ENCODE peak calls at places on chromosomes 1 and 21, in four cellular contexts. One of them, this sample, is unnamed.

GRCh38 chr1:200048244-200048643 is 20.7 kb downstream of the NR5A2 start:
- DNase-seq in IMR-90: no peak
- DNase-seq in GM12878: no peak
- DNase-seq in A549: no peak
- DNase-seq in this sample: peak

GRCh38 chr1:62905309-62905708 is 121.4 kb downstream of the ATG4C start:
- DNase-seq in IMR-90: no peak
- DNase-seq in GM12878: no peak
- DNase-seq in A549: no peak
- DNase-seq in this sample: no peak

GRCh38 chr1:15540201-15540600 is 13.6 kb downstream of the DNAJC16 start:
- DNase-seq in IMR-90: peak
- DNase-seq in GM12878: no peak
- DNase-seq in A549: no peak
- DNase-seq in this sample: no peak

GRCh38 chr1:117883620-117884019 is 45.8 kb downstream of the GDAP2 start:
- DNase-seq in IMR-90: peak
- DNase-seq in GM12878: no peak
- DNase-seq in A549: no peak
- DNase-seq in this sample: no peak

GRCh38 chr1:211381481-211382181 is 55.0 kb downstream of the TRAF5 start:
- DNase-seq in IMR-90: no peak
- DNase-seq in GM12878: no peak
- DNase-seq in A549: no peak
- DNase-seq in this sample: no peak

GRCh38 chr1:205568469-205569361 is 63.1 kb downstream of the ELK4 start:
- DNase-seq in IMR-90: no peak
- DNase-seq in GM12878: no peak
- DNase-seq in A549: no peak
- DNase-seq in this sample: no peak

GRCh38 chr1:209652873-209653401 is 712 bp upstream of the LAMB3 start:
- DNase-seq in IMR-90: peak
- DNase-seq in GM12878: no peak
- DNase-seq in A549: no peak
- DNase-seq in this sample: peak

GRCh38 chr1:35507947-35508346 is 49.3 kb downstream of the KIAA0319L start:
- DNase-seq in IMR-90: no peak
- DNase-seq in GM12878: no peak
- DNase-seq in A549: no peak
- DNase-seq in this sample: no peak

GRCh38 chr1:37732111-37732780 is 32.7 kb downstream of the EPHA10 start:
- DNase-seq in IMR-90: no peak
- DNase-seq in GM12878: no peak
- DNase-seq in A549: no peak
- DNase-seq in this sample: no peak

GRCh38 chr1:185567006-185567405 is 167.2 kb upstream of the HMCN1 start:
- DNase-seq in IMR-90: peak
- DNase-seq in GM12878: no peak
- DNase-seq in A549: peak
- DNase-seq in this sample: no peak

GRCh38 chr1:55337801-55338447 is 122.8 kb upstream of the USP24 start:
- DNase-seq in IMR-90: peak
- DNase-seq in GM12878: peak
- DNase-seq in A549: peak
- DNase-seq in this sample: peak

GRCh38 chr1:37851782-37852210 is 7.6 kb downstream of the MTF1 start:
- DNase-seq in IMR-90: peak
- DNase-seq in GM12878: peak
- DNase-seq in A549: no peak
- DNase-seq in this sample: no peak

GRCh38 chr1:26696191-26696644 is 403 bp downstream of the ARID1A start:
- DNase-seq in IMR-90: no peak
- DNase-seq in GM12878: no peak
- DNase-seq in A549: no peak
- DNase-seq in this sample: peak

GRCh38 chr1:158124034-158124433 is 56.7 kb upstream of the CD1D start:
- DNase-seq in IMR-90: peak
- DNase-seq in GM12878: no peak
- DNase-seq in A549: no peak
- DNase-seq in this sample: no peak

GRCh38 chr21:25855591-25855990 is 120.8 kb downstream of the GABPA start:
- DNase-seq in IMR-90: no peak
- DNase-seq in GM12878: peak
- DNase-seq in A549: no peak
- DNase-seq in this sample: no peak

GRCh38 chr1:110356379-110356778 is 17.2 kb downstream of the RBM15 start:
- DNase-seq in IMR-90: no peak
- DNase-seq in GM12878: no peak
- DNase-seq in A549: no peak
- DNase-seq in this sample: no peak

GRCh38 chr1:234331511-234331910 is 41.7 kb upstream of the COA6 start:
- DNase-seq in IMR-90: peak
- DNase-seq in GM12878: no peak
- DNase-seq in A549: no peak
- DNase-seq in this sample: no peak

GRCh38 chr1:193183019-193183643 is 3.3 kb downstream of the B3GALT2 start:
- DNase-seq in IMR-90: peak
- DNase-seq in GM12878: no peak
- DNase-seq in A549: no peak
- DNase-seq in this sample: no peak

GRCh38 chr1:41493117-41493536 is 8.6 kb upstream of the EDN2 start:
- DNase-seq in IMR-90: peak
- DNase-seq in GM12878: no peak
- DNase-seq in A549: peak
- DNase-seq in this sample: no peak

GRCh38 chr1:7315316-7315715 is 455.8 kb upstream of the VAMP3 start:
- DNase-seq in IMR-90: peak
- DNase-seq in GM12878: no peak
- DNase-seq in A549: no peak
- DNase-seq in this sample: no peak

GRCh38 chr21:45593162-45594022 is 50.1 kb upstream of the PCBP3 start:
- DNase-seq in IMR-90: no peak
- DNase-seq in GM12878: peak
- DNase-seq in A549: no peak
- DNase-seq in this sample: peak

GRCh38 chr1:10939654-10940450 is 72.6 kb upstream of the TARDBP start:
- DNase-seq in IMR-90: peak
- DNase-seq in GM12878: peak
- DNase-seq in A549: no peak
- DNase-seq in this sample: no peak

GRCh38 chr21:39137248-39138186 is 45.7 kb downstream of the PSMG1 start:
- DNase-seq in IMR-90: peak
- DNase-seq in GM12878: no peak
- DNase-seq in A549: peak
- DNase-seq in this sample: peak

GRCh38 chr1:184827600-184828368 is 73.1 kb upstream of the EDEM3 start:
- DNase-seq in IMR-90: peak
- DNase-seq in GM12878: no peak
- DNase-seq in A549: no peak
- DNase-seq in this sample: no peak

GRCh38 chr1:77605246-77606026 is 77.0 kb downstream of the ZZZ3 start:
- DNase-seq in IMR-90: peak
- DNase-seq in GM12878: no peak
- DNase-seq in A549: no peak
- DNase-seq in this sample: no peak

GRCh38 chr1:27026621-27027574 is 14.2 kb upstream of the TENT5B start:
- DNase-seq in IMR-90: peak
- DNase-seq in GM12878: no peak
- DNase-seq in A549: no peak
- DNase-seq in this sample: peak

GRCh38 chr1:24901791-24902470 is 28.1 kb downstream of the RUNX3 start:
- DNase-seq in IMR-90: no peak
- DNase-seq in GM12878: no peak
- DNase-seq in A549: no peak
- DNase-seq in this sample: no peak
- TF ChIP-seq USF2 in IMR-90: no peak
- TF ChIP-seq USF2 in GM12878: no peak
- TF ChIP-seq USF2 in A549: no peak
- TF ChIP-seq USF2 in this sample: no peak

GRCh38 chr1:95039360-95040031 is 33.3 kb downstream of the ALG14 start:
- DNase-seq in IMR-90: peak
- DNase-seq in GM12878: no peak
- DNase-seq in A549: no peak
- DNase-seq in this sample: no peak
- TF ChIP-seq USF2 in IMR-90: no peak
- TF ChIP-seq USF2 in GM12878: no peak
- TF ChIP-seq USF2 in A549: no peak
- TF ChIP-seq USF2 in this sample: no peak

GRCh38 chr1:20390589-20391331 is 95.2 kb downstream of the CAMK2N1 start:
- DNase-seq in IMR-90: peak
- DNase-seq in GM12878: no peak
- DNase-seq in A549: no peak
- DNase-seq in this sample: no peak
- TF ChIP-seq USF2 in IMR-90: no peak
- TF ChIP-seq USF2 in GM12878: no peak
- TF ChIP-seq USF2 in A549: no peak
- TF ChIP-seq USF2 in this sample: no peak

DNA sequence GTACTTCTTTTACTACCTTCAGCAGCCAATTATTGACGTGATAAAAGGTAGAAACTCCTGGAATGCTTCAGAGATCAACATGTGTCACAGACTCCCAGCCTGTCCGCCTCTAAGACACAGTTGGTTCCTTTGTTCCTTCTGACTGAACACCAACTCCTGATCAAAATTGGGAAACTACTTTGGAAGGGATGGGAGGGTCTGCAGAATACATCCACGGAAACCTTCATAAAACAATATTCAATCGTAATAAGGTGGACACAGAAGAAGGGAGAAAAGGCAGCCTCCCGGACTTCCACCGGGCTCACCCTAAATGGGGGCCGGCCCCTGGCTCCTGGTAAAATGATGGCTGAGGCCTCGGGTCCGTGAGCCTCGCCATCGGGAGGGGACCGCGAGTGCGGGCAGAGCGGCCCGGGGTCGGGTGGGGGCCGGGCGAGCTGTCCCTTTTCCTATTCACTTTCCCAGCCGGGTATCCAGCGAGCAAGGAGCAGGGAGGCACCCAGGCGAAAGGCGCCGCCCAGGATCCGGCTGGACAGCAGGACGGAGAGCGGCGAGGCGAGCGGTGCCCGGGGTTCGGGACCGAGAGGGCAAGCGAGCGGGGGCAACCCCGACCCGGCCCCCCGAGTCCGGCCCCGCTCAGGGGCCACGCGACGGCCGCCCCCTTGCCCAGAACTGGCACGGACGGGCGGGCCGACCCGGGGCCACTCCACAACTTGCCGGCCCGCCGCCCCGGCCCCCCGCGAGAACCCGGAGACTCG is 802 bp downstream of the NRIP1 start:
- DNase-seq in IMR-90: no peak
- DNase-seq in GM12878: no peak
- DNase-seq in A549: peak
- DNase-seq in this sample: peak
- TF ChIP-seq USF2 in IMR-90: no peak
- TF ChIP-seq USF2 in GM12878: no peak
- TF ChIP-seq USF2 in A549: no peak
- TF ChIP-seq USF2 in this sample: no peak

GRCh38 chr21:41568606-41569385 is 60.8 kb upstream of the TMPRSS2 start:
- DNase-seq in IMR-90: no peak
- DNase-seq in GM12878: no peak
- DNase-seq in A549: no peak
- DNase-seq in this sample: no peak

GRCh38 chr21:41571938-41572510 is 64.1 kb upstream of the TMPRSS2 start:
- DNase-seq in IMR-90: no peak
- DNase-seq in GM12878: no peak
- DNase-seq in A549: no peak
- DNase-seq in this sample: no peak

GRCh38 chr21:41573902-41574690 is 66.1 kb upstream of the TMPRSS2 start:
- DNase-seq in IMR-90: no peak
- DNase-seq in GM12878: no peak
- DNase-seq in A549: no peak
- DNase-seq in this sample: no peak

GRCh38 chr21:41567901-41568510 is 60.0 kb upstream of the TMPRSS2 start:
- DNase-seq in IMR-90: no peak
- DNase-seq in GM12878: no peak
- DNase-seq in A549: no peak
- DNase-seq in this sample: no peak

DNA sequence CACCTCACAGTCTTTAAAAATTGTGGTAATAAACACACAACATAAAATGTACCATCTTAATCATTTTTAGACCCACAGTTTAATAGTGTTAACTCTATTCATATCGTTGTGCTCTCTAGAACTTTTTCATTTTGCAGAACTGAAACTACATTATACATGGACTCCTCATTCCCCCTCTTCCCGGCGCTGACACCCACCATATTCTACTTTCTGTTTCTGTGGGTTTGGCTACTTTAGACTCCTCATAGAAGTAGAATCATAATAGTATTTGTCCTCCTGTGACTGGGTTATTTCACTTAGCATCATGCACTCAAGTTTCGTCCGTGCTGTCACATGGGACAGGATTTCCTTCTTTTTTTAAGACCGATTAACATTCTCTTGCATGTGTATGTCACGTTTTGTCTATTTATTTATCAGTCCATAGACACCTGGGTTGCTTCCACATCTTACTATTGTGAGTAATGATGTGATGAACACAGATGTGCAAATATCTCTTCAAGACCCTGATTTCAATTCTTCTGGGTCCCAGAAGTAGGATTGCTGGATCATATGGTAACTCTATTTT is 62.9 kb upstream of the TMPRSS2 start:
- DNase-seq in IMR-90: no peak
- DNase-seq in GM12878: peak
- DNase-seq in A549: no peak
- DNase-seq in this sample: no peak
- TF ChIP-seq USF2 in IMR-90: no peak
- TF ChIP-seq USF2 in GM12878: no peak
- TF ChIP-seq USF2 in A549: no peak
- TF ChIP-seq USF2 in this sample: no peak

This sample was measured in WTC11.